ENCODE peak calls at places on chromosomes 1 and 21, in four cellular contexts. P, L, Z and K are unnamed samples.

GRCh38 chr1:180382326-180383115 is 119.9 kb downstream of the ACBD6 start:
- DNase-seq in Z (no peak), P (no peak), L (no peak), K (no peak)

GRCh38 chr1:24275510-24275909 is 43.6 kb upstream of the GRHL3 start:
- DNase-seq in Z (no peak), L (no peak), P (no peak), K (no peak)

GRCh38 chr1:184881941-184882648 is 92.2 kb downstream of the NIBAN1 start:
- DNase-seq in L (no peak), Z (no peak), P (no peak), K (no peak)

GRCh38 chr1:81142099-81142776 is 658.5 kb upstream of the ADGRL2 start:
- DNase-seq in L (no peak), P (no peak), Z (no peak), K (no peak)

GRCh38 chr21:43992121-43992520 is 20.0 kb upstream of the TRAPPC10 start:
- DNase-seq in L (no peak), P (no peak), Z (no peak), K (no peak)

GRCh38 chr1:155196103-155196892 is 11.4 kb downstream of the THBS3 start:
- DNase-seq in L (no peak), Z (no peak), P (no peak), K (no peak)

GRCh38 chr1:171422489-171422888 is 62.8 kb upstream of the PRRC2C start:
- DNase-seq in P (no peak), L (no peak), Z (no peak), K (no peak)

GRCh38 chr1:246930830-246931548 is 759 bp downstream of the AHCTF1 start:
- DNase-seq in Z (peak), L (no peak), P (peak), K (peak)

GRCh38 chr1:87820667-87821066 is 492.0 kb downstream of the LMO4 start:
- DNase-seq in Z (no peak), P (no peak), L (no peak), K (no peak)

GRCh38 chr1:167601442-167602380 is 28.3 kb upstream of the RCSD1 start:
- DNase-seq in Z (no peak), L (no peak), P (peak), K (no peak)

GRCh38 chr21:45351061-45351460 is 53.9 kb upstream of the COL18A1 start:
- DNase-seq in L (no peak), P (no peak), Z (no peak), K (no peak)

GRCh38 chr1:226736908-226737818 is 1.9 kb downstream of the ITPKB start:
- DNase-seq in L (no peak), Z (no peak), P (no peak), K (no peak)

GRCh38 chr1:50023292-50024159 is at the start of gene AGBL4:
- DNase-seq in P (peak), Z (no peak), L (no peak), K (peak)

GRCh38 chr1:60573726-60574409 is 500.3 kb upstream of the C1orf87 start:
- DNase-seq in P (no peak), Z (peak), L (no peak), K (no peak)

GRCh38 chr1:64246294-64246917 is 43.0 kb downstream of the UBE2U start:
- DNase-seq in L (no peak), P (peak), Z (peak), K (no peak)
- TF ChIP-seq TARDBP in L (no peak), P (no peak), Z (no peak), K (no peak)

DNA sequence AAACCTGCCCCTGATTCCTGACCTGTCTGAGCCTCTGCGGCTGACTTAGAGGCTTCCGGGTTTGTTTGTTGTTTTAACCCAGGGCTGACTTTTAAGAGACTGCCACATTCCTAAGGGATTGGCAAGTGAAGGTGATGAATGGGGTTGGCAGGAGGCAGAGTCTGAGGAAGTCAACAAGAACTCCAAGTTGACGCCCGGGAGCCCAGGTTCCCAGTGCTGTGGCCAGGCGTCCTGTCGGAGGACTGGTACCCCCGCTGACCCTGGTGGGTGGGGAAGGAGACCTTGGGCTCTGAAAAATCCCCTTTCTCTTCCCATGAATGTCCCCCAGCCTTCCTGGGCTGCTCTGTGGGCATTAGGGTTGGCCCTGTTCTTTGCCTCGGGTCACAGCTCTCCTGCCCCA is 19.7 kb upstream of the EPS8L3 start:
- DNase-seq in Z (no peak), P (no peak), L (no peak), K (no peak)
- TF ChIP-seq TARDBP in Z (no peak), P (no peak), L (no peak), K (no peak)

GRCh38 chr1:110637475-110637874 is 31.3 kb upstream of the KCNA2 start:
- DNase-seq in Z (no peak), L (no peak), P (no peak), K (no peak)

GRCh38 chr1:110636149-110636935 is 30.2 kb upstream of the KCNA2 start:
- DNase-seq in P (no peak), L (no peak), Z (no peak), K (no peak)

GRCh38 chr1:110639724-110640386 is 33.7 kb upstream of the KCNA2 start:
- DNase-seq in Z (no peak), L (no peak), P (no peak), K (no peak)

GRCh38 chr1:110638556-110638955 is 32.4 kb upstream of the KCNA2 start:
- DNase-seq in Z (no peak), L (no peak), P (no peak), K (no peak)

GRCh38 chr1:110638062-110638461 is 31.9 kb upstream of the KCNA2 start:
- DNase-seq in L (no peak), P (no peak), Z (no peak), K (no peak)
- TF ChIP-seq TARDBP in L (no peak), P (no peak), Z (no peak), K (no peak)

GRCh38 chr1:212600980-212601379 is 7.6 kb upstream of the ATF3 start:
- DNase-seq in P (no peak), L (no peak), Z (no peak), K (no peak)
- TF ChIP-seq TARDBP in P (no peak), L (no peak), Z (no peak), K (no peak)